ENCODE peak calls at places on chromosome 16, in six cellular contexts. X, V, D, C, B and R are unnamed samples.

GRCh38 chr16:85626191-85626951 is 13.2 kb downstream of the GSE1 start:
- DNase-seq in X (no peak), V (no peak), D (no peak), C (no peak), B (no peak), R (no peak)

GRCh38 chr16:77213542-77214108 is 14.4 kb downstream of the SYCE1L start:
- DNase-seq in X (no peak), V (no peak), D (peak), C (no peak), B (no peak), R (peak)

GRCh38 chr16:53417011-53417410 is 17.3 kb upstream of the RBL2 start:
- DNase-seq in X (no peak), V (no peak), D (peak), C (no peak), B (no peak), R (no peak)

GRCh38 chr16:55661842-55662479 is 6.2 kb downstream of the SLC6A2 start:
- DNase-seq in X (no peak), V (no peak), D (no peak), C (no peak), B (no peak), R (no peak)

GRCh38 chr16:73048292-73049050 is 543 bp upstream of the ZFHX3 start:
- DNase-seq in X (no peak), V (no peak), D (no peak), C (no peak), B (no peak), R (no peak)

GRCh38 chr16:88662222-88662842 is 559 bp downstream of the MVD start:
- DNase-seq in X (no peak), V (no peak), D (no peak), C (no peak), B (no peak), R (no peak)

GRCh38 chr16:81265658-81266451 is 27.4 kb downstream of the BCO1 start:
- DNase-seq in X (no peak), V (no peak), D (peak), C (no peak), B (no peak), R (no peak)

GRCh38 chr16:84331998-84332780 is 36.1 kb upstream of the ATP2C2 start:
- DNase-seq in X (no peak), V (no peak), D (no peak), C (no peak), B (no peak), R (no peak)

GRCh38 chr16:53945996-53946395 is 242.0 kb downstream of the FTO start:
- DNase-seq in X (no peak), V (no peak), D (peak), C (no peak), B (no peak), R (no peak)